ENCODE peak calls at places on chromosomes 16 and 17, in four cellular contexts. C is EL, H is T47D, E is germinal center. M is an unnamed sample.

GRCh38 chr16:81265658-81266451 is 27.4 kb downstream of the BCO1 start:
- DNase-seq in E (no peak), H (no peak), C (no peak), M (peak; percentile 31)

GRCh38 chr16:87384162-87384999 is 805 bp upstream of the FBXO31 start:
- DNase-seq in E (no peak), C (no peak), H (no peak), M (no peak)

GRCh38 chr17:11144358-11145233 is 96.4 kb upstream of the SHISA6 start:
- DNase-seq in E (no peak), C (peak; percentile 2), H (peak; percentile 17), M (peak; percentile 34)

GRCh38 chr16:31082368-31083045 is 6.2 kb downstream of the PRSS53 start:
- DNase-seq in E (no peak), H (no peak), C (no peak), M (no peak)

GRCh38 chr17:17125136-17126084 is 80.7 kb downstream of the PLD6 start:
- DNase-seq in C (no peak), H (no peak), E (no peak), M (peak; percentile 35)

GRCh38 chr16:7505495-7505894 is 172.8 kb downstream of the RBFOX1 start:
- DNase-seq in H (no peak), E (no peak), C (no peak), M (no peak)

GRCh38 chr17:50565559-50566350 is 5.2 kb downstream of the CACNA1G start:
- DNase-seq in H (no peak), C (no peak), E (no peak), M (no peak)

GRCh38 chr17:74454197-74455024 is 12.0 kb upstream of the CD300A start:
- DNase-seq in E (no peak), H (no peak), C (no peak), M (peak; percentile 66)

GRCh38 chr16:19515765-19516164 is 6.1 kb downstream of the GDE1 start:
- DNase-seq in H (no peak), E (no peak), C (peak; percentile 18), M (no peak)

GRCh38 chr17:41352597-41353366 is 2.2 kb upstream of the KRT33A start:
- DNase-seq in H (no peak), C (no peak), E (no peak), M (no peak)

GRCh38 chr16:2078691-2079090 is 30.9 kb downstream of the TSC2 start:
- DNase-seq in C (no peak), H (no peak), E (no peak), M (no peak)

GRCh38 chr17:61363601-61364462 is 35.8 kb upstream of the TBX2 start:
- DNase-seq in E (no peak), C (no peak), H (no peak), M (no peak)

GRCh38 chr16:48118841-48119240 is 37.0 kb downstream of the ABCC12 start:
- DNase-seq in H (no peak), E (no peak), C (no peak), M (no peak)

GRCh38 chr16:48444574-48444973 is 59.4 kb upstream of the SIAH1 start:
- DNase-seq in H (no peak), E (no peak), C (peak; percentile 88), M (peak; percentile 84)

GRCh38 chr16:71899171-71899570 is 3.8 kb downstream of the IST1 start:
- DNase-seq in H (no peak), E (no peak), C (no peak), M (no peak)

GRCh38 chr16:2194852-2195315 is 1.5 kb downstream of the CASKIN1 start:
- DNase-seq in C (peak; percentile 44), E (peak; percentile 50), H (peak; percentile 93), M (peak; percentile 33)

GRCh38 chr16:28063047-28063521 is 430 bp downstream of the GSG1L start:
- DNase-seq in E (no peak), H (no peak), C (peak; percentile 12), M (peak; percentile 29)

GRCh38 chr16:65789148-65789545 is 577.3 kb upstream of the CDH5 start:
- DNase-seq in C (no peak), E (no peak), H (no peak), M (no peak)